ENCODE peak calls at places on chromosomes 4 and X, in five cellular contexts. F, P, J, D and K are unnamed samples.

GRCh38 chr4:152197211-152197610 is 338.7 kb downstream of the FBXW7 start:
- DNase-seq in F (no peak), P (no peak), J (no peak), D (no peak), K (no peak)

GRCh38 chr4:140253556-140254027 is 99.6 kb upstream of the MAML3 start:
- DNase-seq in F (no peak), P (no peak), J (no peak), D (no peak), K (no peak)

GRCh38 chr4:60992037-60992436 is 208.1 kb upstream of the ADGRL3 start:
- DNase-seq in F (no peak), P (no peak), J (no peak), D (peak), K (no peak)

GRCh38 chr4:3253808-3254207 is 4.8 kb downstream of the MSANTD1 start:
- DNase-seq in F (no peak), P (no peak), J (no peak), D (no peak), K (no peak)

GRCh38 chr4:100189820-100190642 is at the start of gene DDIT4L:
- DNase-seq in F (no peak), P (peak), J (no peak), D (no peak), K (peak)

GRCh38 chr4:36761625-36762024 is 480.2 kb downstream of the DTHD1 start:
- DNase-seq in F (no peak), P (no peak), J (no peak), D (no peak), K (no peak)

GRCh38 chrX:132908891-132909290 is 49.5 kb downstream of the HS6ST2 start:
- DNase-seq in F (no peak), P (no peak), J (no peak), D (no peak), K (no peak)

GRCh38 chrX:7139202-7140081 is 8.1 kb upstream of the STS start:
- DNase-seq in F (no peak), P (no peak), J (no peak), D (no peak), K (no peak)

GRCh38 chr4:16582526-16582925 is 315.9 kb downstream of the LDB2 start:
- DNase-seq in F (peak), P (no peak), J (no peak), D (no peak), K (peak)

GRCh38 chr4:113397114-113397701 is 347.8 kb downstream of the ANK2 start:
- DNase-seq in F (no peak), P (no peak), J (no peak), D (no peak), K (no peak)

GRCh38 chrX:114363346-114363745 is 220.5 kb upstream of the HTR2C start:
- DNase-seq in F (no peak), P (no peak), J (no peak), D (no peak), K (no peak)